ENCODE peak calls at places on chromosome 22, in four cellular contexts. D, Y, H and B are unnamed samples.

GRCh38 chr22:21845558-21846452 is 21.6 kb downstream of the MAPK1 start:
- DNase-seq in D (no peak), Y (no peak), H (no peak), B (no peak)

GRCh38 chr22:39471421-39472141 is 14.8 kb downstream of the MGAT3 start:
- DNase-seq in D (no peak), Y (no peak), H (no peak), B (no peak)

GRCh38 chr22:43399338-43399979 is 12.4 kb upstream of the MPPED1 start:
- DNase-seq in D (peak; percentile 91), Y (no peak), H (no peak), B (no peak)

GRCh38 chr22:41862160-41862529 is 29.2 kb downstream of the SREBF2 start:
- DNase-seq in D (no peak), Y (no peak), H (no peak), B (no peak)

GRCh38 chr22:40499187-40499753 is 128.9 kb downstream of the SGSM3 start:
- DNase-seq in D (no peak), Y (no peak), H (peak; percentile 58), B (no peak)

GRCh38 chr22:44617828-44618227 is 84.2 kb upstream of the PRR5 start:
- DNase-seq in D (no peak), Y (no peak), H (no peak), B (no peak)

GRCh38 chr22:47836957-47837356 is 1074.5 kb downstream of the TBC1D22A start:
- DNase-seq in D (no peak), Y (no peak), H (no peak), B (peak; percentile 79)

GRCh38 chr22:27685971-27686370 is 115.6 kb downstream of the MN1 start:
- DNase-seq in D (no peak), Y (no peak), H (no peak), B (no peak)

GRCh38 chr22:43828711-43829447 is 16.8 kb upstream of the EFCAB6 start:
- DNase-seq in D (no peak), Y (no peak), H (peak; percentile 19), B (no peak)

GRCh38 chr22:21044931-21045584 is 688 bp upstream of the LRRC74B start:
- DNase-seq in D (no peak), Y (no peak), H (peak; percentile 67), B (no peak)

GRCh38 chr22:29117799-29118477 is 45.1 kb downstream of the KREMEN1 start:
- DNase-seq in D (no peak), Y (no peak), H (no peak), B (no peak)

GRCh38 chr22:39825661-39826102 is 67.9 kb downstream of the ENTHD1 start:
- DNase-seq in D (no peak), Y (no peak), H (no peak), B (no peak)

GRCh38 chr22:29469755-29470154 is 10.3 kb upstream of the NEFH start:
- DNase-seq in D (no peak), Y (no peak), H (no peak), B (no peak)

GRCh38 chr22:28594076-28594783 is 85.4 kb downstream of the TTC28 start:
- DNase-seq in D (no peak), Y (no peak), H (no peak), B (no peak)

GRCh38 chr22:19887251-19887985 is 32.7 kb upstream of the GNB1L start:
- DNase-seq in D (peak; percentile 23), Y (no peak), H (no peak), B (peak; percentile 38)
- H3K4me1 ChIP-seq in D (no peaks in the 10 kb centered on the region), Y (peaks cover 18% of the 10 kb centered on the region), H (no peaks in the 10 kb centered on the region), B (peaks cover 30% of the 10 kb centered on the region)

GRCh38 chr22:50266994-50267393 is 3.2 kb downstream of the MAPK11 start:
- DNase-seq in D (no peak), Y (no peak), H (no peak), B (no peak)
- H3K4me3 ChIP-seq in D (no peak overlapping the region), Y (no peak overlapping the region), H (no peak overlapping the region), B (no peak overlapping the region)

GRCh38 chr22:19850482-19851109 is 4.1 kb downstream of the GNB1L start:
- DNase-seq in D (no peak), Y (no peak), H (no peak), B (no peak)
- H3K4me1 ChIP-seq in D (peaks cover 10% of the 10 kb centered on the region), Y (peaks cover 8% of the 10 kb centered on the region), H (peaks cover 17% of the 10 kb centered on the region), B (peaks cover 35% of the 10 kb centered on the region)

GRCh38 chr22:17119481-17120202 is 1.5 kb downstream of the TMEM121B start:
- DNase-seq in D (peak; percentile 61), Y (no peak), H (peak; percentile 44), B (no peak)
- H3K4me3 ChIP-seq in D (no peak overlapping the region), Y (peak overlapping the region; percentile 10), H (no peak overlapping the region), B (no peak overlapping the region)

GRCh38 chr22:36341640-36342041 is 46.1 kb downstream of the MYH9 start:
- DNase-seq in D (no peak), Y (no peak), H (no peak), B (no peak)

GRCh38 chr22:36343070-36343719 is 44.6 kb downstream of the MYH9 start:
- DNase-seq in D (no peak), Y (no peak), H (no peak), B (no peak)

GRCh38 chr22:36337365-36338130 is 50.2 kb downstream of the MYH9 start:
- DNase-seq in D (no peak), Y (no peak), H (no peak), B (no peak)

GRCh38 chr22:36339171-36340065 is 48.3 kb downstream of the MYH9 start:
- DNase-seq in D (no peak), Y (no peak), H (no peak), B (no peak)

DNA sequence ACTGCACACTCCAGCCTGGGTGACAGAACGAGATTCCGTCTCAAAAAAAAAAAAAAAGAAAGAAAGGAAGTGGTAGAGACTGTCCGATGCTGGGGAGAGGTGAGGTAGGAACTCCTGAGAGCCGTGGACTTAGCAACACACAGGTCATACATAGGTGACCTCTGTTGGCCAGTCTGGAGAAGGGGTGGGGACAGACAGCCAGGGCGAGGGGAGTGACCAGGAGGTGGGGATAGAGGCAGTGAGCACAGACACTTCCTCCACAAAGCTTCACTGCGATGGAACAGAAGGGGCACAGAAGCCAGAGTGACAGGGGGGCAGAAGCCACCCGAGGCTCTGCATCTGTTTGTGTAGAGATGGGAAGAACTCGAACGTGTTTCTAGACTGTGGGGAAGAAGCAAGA is 47.1 kb downstream of the MYH9 start:
- DNase-seq in D (peak; percentile 64), Y (no peak), H (no peak), B (no peak)
- H3K4me1 ChIP-seq in D (peaks cover 30% of the 10 kb centered on the region), Y (peaks cover 15% of the 10 kb centered on the region), H (peaks cover 72% of the 10 kb centered on the region), B (peaks cover 72% of the 10 kb centered on the region)